ENCODE peak calls at places on chromosomes 1 and 21, in nine cellular contexts. Q is CD4-positive, alpha-beta memory T cell; W is effector memory CD4-positive, alpha-beta T cell; R is fibroblast of the aortic adventitia; I is GM12865; S is heart right ventricle; M is astrocyte of the spinal cord; U is stomach; N is Peyer's patch. T is an unnamed sample.

GRCh38 chr21:35981514-35982070 is 78.7 kb downstream of the SETD4 start:
- DNase-seq in Q (no peak), W (no peak), R (no peak), I (no peak), S (no peak), M (no peak), U (no peak), N (no peak), T (peak)

GRCh38 chr21:33368124-33368523 is 35.1 kb upstream of the IFNGR2 start:
- DNase-seq in Q (no peak), W (no peak), R (no peak), I (peak), S (no peak), M (no peak), U (no peak), N (no peak), T (no peak)

GRCh38 chr1:63063367-63063766 is 259.0 kb upstream of the FOXD3 start:
- DNase-seq in Q (no peak), W (no peak), R (no peak), I (peak), S (no peak), M (no peak), U (no peak), N (no peak), T (no peak)

GRCh38 chr1:115768549-115768948 is at the start of gene CASQ2:
- DNase-seq in Q (no peak), W (no peak), R (no peak), I (no peak), S (peak), M (no peak), U (no peak), N (no peak), T (no peak)

GRCh38 chr1:107493111-107493716 is 352.4 kb downstream of the NTNG1 start:
- DNase-seq in Q (no peak), W (no peak), R (no peak), I (no peak), S (no peak), M (no peak), U (no peak), N (no peak), T (no peak)

GRCh38 chr1:218353656-218354055 is 8.5 kb downstream of the TGFB2 start:
- DNase-seq in Q (no peak), W (no peak), R (no peak), I (no peak), S (no peak), M (no peak), U (no peak), N (no peak), T (no peak)

GRCh38 chr1:93723101-93723500 is 41.5 kb upstream of the BCAR3 start:
- DNase-seq in Q (no peak), W (no peak), R (no peak), I (no peak), S (peak), M (no peak), U (no peak), N (no peak), T (peak)

GRCh38 chr1:10803971-10804820 is 7.8 kb upstream of the CASZ1 start:
- DNase-seq in Q (no peak), W (no peak), R (no peak), I (no peak), S (no peak), M (no peak), U (peak), N (peak), T (no peak)

GRCh38 chr1:119594386-119594785 is 53.7 kb downstream of the ZNF697 start:
- DNase-seq in Q (no peak), W (no peak), R (peak), I (no peak), S (no peak), M (peak), U (no peak), N (no peak), T (peak)

GRCh38 chr1:91582431-91582921 is 81.8 kb downstream of the CDC7 start:
- DNase-seq in Q (no peak), W (no peak), R (peak), I (no peak), S (no peak), M (peak), U (no peak), N (no peak), T (peak)

GRCh38 chr1:63892632-63893395 is 119.0 kb downstream of the ROR1 start:
- DNase-seq in Q (no peak), W (no peak), R (peak), I (peak), S (no peak), M (peak), U (no peak), N (no peak), T (peak)

GRCh38 chr1:18140411-18140810 is 32.8 kb downstream of the IGSF21 start:
- DNase-seq in Q (no peak), W (no peak), R (no peak), I (no peak), S (no peak), M (no peak), U (no peak), N (no peak), T (no peak)

GRCh38 chr21:32562426-32562825 is 22.9 kb downstream of the TCP10L start:
- DNase-seq in Q (no peak), W (no peak), R (peak), I (no peak), S (peak), M (peak), U (peak), N (no peak), T (peak)

GRCh38 chr1:47210666-47211065 is 20.8 kb upstream of the PDZK1IP1 start:
- DNase-seq in Q (no peak), W (no peak), R (no peak), I (no peak), S (no peak), M (no peak), U (no peak), N (no peak), T (no peak)

DNA sequence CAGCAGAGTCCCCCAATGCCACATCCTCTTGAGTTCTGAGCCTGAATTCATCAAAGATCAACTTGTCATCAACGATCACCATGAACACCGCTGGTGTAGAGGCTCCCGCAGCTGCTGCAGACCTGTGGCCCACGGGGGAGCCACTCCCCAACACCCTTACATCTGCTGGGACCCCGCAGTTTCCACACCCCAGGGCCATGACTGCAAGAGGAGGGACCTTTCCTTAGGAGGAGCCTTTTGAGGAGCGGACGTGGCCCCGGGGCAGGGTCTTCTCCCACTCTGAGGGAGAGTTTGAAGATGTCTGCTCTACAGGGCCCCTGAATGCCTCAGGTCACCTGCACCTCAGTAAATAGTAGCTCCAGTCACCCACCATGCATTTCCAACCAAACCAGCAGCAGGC is 2.7 kb downstream of the PRDM15 start:
- DNase-seq in Q (no peak), W (no peak), R (no peak), I (no peak), S (no peak), M (no peak), U (no peak), N (no peak), T (no peak)
- H3K4me3 ChIP-seq in Q (no peak), W (no peak), R (no peak), I (no peak), S (no peak), M (no peak), U (no peak), N (no peak), T (no peak)

DNA sequence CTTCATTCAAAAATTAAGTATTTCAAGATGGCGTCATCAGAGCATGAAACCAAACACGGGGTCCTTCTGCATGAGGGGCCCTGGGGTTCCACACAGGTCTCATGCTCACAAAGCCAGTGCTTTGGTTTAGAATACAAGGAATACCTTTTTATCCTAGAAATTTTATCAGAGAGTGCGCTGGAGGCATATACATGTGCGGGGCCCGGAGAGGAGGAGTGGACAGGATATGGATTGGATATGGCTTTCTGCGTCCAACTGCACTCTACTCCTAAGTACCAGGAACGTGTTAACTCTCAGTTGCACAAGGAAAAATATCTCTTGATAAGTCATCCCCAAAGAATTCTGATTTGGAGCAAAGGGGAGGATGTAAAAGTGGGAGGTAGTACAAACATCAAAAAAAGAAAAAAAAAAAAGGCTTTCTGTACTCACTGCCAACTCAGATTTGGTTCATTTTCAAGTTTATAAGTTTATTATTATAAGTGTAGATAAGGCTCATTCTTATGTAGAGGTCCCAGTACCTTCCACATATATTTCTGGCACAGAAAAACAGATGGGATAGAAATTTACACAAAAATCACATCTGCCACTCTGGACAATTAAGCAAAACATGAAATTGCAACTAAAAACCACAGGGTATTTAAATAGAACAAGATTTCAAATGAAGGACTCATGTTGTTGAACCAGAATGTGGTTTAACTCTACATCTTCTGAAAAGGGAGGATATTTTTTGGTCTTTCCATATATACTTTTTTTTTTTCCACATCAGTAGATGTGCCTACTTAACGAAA is 208.5 kb downstream of the PBX1 start:
- DNase-seq in Q (no peak), W (no peak), R (peak), I (no peak), S (no peak), M (peak), U (no peak), N (no peak), T (peak)
- H3K4me3 ChIP-seq in Q (no peak), W (no peak), R (no peak), I (no peak), S (no peak), M (no peak), U (no peak), N (no peak), T (no peak)

GRCh38 chr1:228009116-228009827 is 2.5 kb downstream of the WNT3A start:
- DNase-seq in Q (no peak), W (no peak), R (no peak), I (no peak), S (no peak), M (no peak), U (peak), N (peak), T (no peak)

GRCh38 chr1:228009828-228010775 is 3.3 kb downstream of the WNT3A start:
- DNase-seq in Q (no peak), W (no peak), R (no peak), I (peak), S (no peak), M (no peak), U (peak), N (peak), T (no peak)

GRCh38 chr1:228007054-228007800 is 429 bp downstream of the WNT3A start:
- DNase-seq in Q (no peak), W (no peak), R (no peak), I (no peak), S (no peak), M (no peak), U (peak), N (peak), T (no peak)

GRCh38 chr1:228007801-228008341 is 1.1 kb downstream of the WNT3A start:
- DNase-seq in Q (no peak), W (no peak), R (no peak), I (no peak), S (no peak), M (no peak), U (peak), N (peak), T (no peak)

DNA sequence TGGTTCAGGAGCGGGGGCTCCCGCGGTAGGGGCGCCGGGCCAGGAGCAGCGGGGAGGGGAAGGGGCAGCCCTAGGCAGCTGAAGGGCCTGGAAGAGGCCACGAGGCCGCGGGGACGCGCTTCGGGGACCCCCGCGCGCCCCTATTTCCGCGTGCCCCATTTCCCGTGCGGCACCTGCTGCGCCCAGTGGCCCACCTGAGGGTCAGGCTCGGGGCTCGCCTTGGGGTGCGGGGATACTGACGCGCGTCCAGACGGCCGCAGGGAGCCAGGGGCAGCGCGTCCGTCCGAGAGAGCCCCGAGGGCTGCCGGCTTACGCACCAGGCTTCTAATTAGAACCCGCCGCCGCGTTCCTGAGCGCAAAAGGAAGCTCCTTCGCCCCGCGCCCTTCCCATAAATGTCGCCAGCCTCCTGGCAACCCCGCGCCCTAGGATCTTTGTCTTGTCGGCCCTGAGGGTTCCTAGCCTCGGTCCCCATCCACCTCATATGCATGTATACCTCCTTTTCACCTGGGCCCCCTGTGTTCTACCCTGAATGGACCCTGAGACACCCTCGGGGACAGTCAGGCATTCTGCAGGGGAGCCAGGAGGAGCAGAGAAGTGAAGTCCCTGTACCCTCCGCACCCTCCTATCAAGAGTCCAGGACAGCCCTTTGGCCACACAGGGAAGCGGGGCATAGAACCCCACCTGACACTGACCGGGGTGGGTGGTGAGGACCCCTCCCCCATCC is 1.8 kb downstream of the WNT3A start:
- DNase-seq in Q (no peak), W (no peak), R (no peak), I (no peak), S (no peak), M (no peak), U (peak), N (peak), T (no peak)
- H3K4me3 ChIP-seq in Q (no peak), W (peak), R (no peak), I (no peak), S (no peak), M (no peak), U (no peak), N (no peak), T (no peak)

GRCh38 chr1:43912607-43913006 is 21.0 kb upstream of the ARTN start:
- DNase-seq in Q (no peak), W (no peak), R (peak), I (no peak), S (no peak), M (peak), U (no peak), N (no peak), T (peak)

GRCh38 chr1:43914576-43915525 is 18.8 kb upstream of the ARTN start:
- DNase-seq in Q (no peak), W (no peak), R (no peak), I (no peak), S (no peak), M (no peak), U (no peak), N (no peak), T (no peak)

GRCh38 chr1:43913666-43914325 is 19.8 kb upstream of the ARTN start:
- DNase-seq in Q (no peak), W (no peak), R (no peak), I (no peak), S (no peak), M (no peak), U (no peak), N (no peak), T (no peak)

GRCh38 chr1:43910359-43910758 is 23.2 kb upstream of the ARTN start:
- DNase-seq in Q (no peak), W (no peak), R (no peak), I (no peak), S (no peak), M (no peak), U (no peak), N (no peak), T (no peak)

GRCh38 chr1:43913051-43913501 is 20.5 kb upstream of the ARTN start:
- DNase-seq in Q (no peak), W (no peak), R (no peak), I (no peak), S (no peak), M (no peak), U (no peak), N (no peak), T (no peak)
- H3K4me3 ChIP-seq in Q (no peak), W (no peak), R (no peak), I (no peak), S (no peak), M (no peak), U (no peak), N (no peak), T (no peak)

DNA sequence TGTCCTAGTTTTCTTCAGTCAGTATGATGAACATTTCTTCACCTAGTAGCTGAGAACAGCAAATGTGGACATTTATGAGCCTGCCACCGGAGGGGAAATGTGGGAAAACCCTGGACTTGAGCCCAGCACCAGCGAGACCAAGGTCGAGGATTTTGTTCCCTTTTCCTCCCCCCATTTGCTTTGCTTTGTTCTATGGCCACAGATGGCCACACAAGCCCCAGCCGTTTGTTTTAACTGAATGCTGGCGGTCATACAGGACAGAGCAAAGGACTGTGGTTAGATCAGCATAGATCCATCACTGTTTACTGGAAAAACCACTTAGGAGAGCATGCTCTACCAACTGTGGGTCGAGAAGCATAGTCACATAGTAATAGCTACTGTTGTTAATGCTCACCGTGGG is 20.9 kb downstream of the SH2D2A start:
- DNase-seq in Q (no peak), W (no peak), R (no peak), I (no peak), S (no peak), M (peak), U (no peak), N (no peak), T (no peak)
- H3K4me3 ChIP-seq in Q (no peak), W (no peak), R (no peak), I (no peak), S (no peak), M (no peak), U (no peak), N (no peak), T (no peak)

GRCh38 chr1:169729991-169730390 is 3.9 kb downstream of the SELE start:
- DNase-seq in Q (no peak), W (no peak), R (no peak), I (no peak), S (no peak), M (no peak), U (no peak), N (no peak), T (no peak)
- H3K4me3 ChIP-seq in Q (no peak), W (no peak), R (no peak), I (no peak), S (no peak), M (no peak), U (no peak), N (no peak), T (no peak)

GRCh38 chr1:39791838-39792237 is 3.2 kb upstream of the BMP8B start:
- DNase-seq in Q (no peak), W (no peak), R (no peak), I (no peak), S (no peak), M (no peak), U (no peak), N (no peak), T (no peak)

GRCh38 chr1:39788758-39789570 is at the start of gene BMP8B:
- DNase-seq in Q (peak), W (peak), R (no peak), I (peak), S (peak), M (no peak), U (peak), N (peak), T (peak)

GRCh38 chr1:39788426-39788757 is 273 bp downstream of the BMP8B start:
- DNase-seq in Q (peak), W (no peak), R (no peak), I (no peak), S (no peak), M (no peak), U (no peak), N (no peak), T (no peak)

GRCh38 chr1:39789571-39790110 is 976 bp upstream of the BMP8B start:
- DNase-seq in Q (no peak), W (no peak), R (no peak), I (no peak), S (no peak), M (no peak), U (no peak), N (no peak), T (no peak)

GRCh38 chr1:39787468-39787867 is 1.2 kb downstream of the BMP8B start:
- DNase-seq in Q (no peak), W (no peak), R (no peak), I (no peak), S (no peak), M (no peak), U (no peak), N (no peak), T (no peak)
- H3K4me3 ChIP-seq in Q (no peak), W (no peak), R (no peak), I (no peak), S (peak), M (no peak), U (no peak), N (peak), T (no peak)

GRCh38 chr1:89269277-89269676 is 3.4 kb downstream of the GBP5 start:
- DNase-seq in Q (no peak), W (no peak), R (no peak), I (no peak), S (no peak), M (no peak), U (no peak), N (no peak), T (no peak)
- H3K4me3 ChIP-seq in Q (peak), W (no peak), R (no peak), I (no peak), S (no peak), M (no peak), U (no peak), N (no peak), T (no peak)

GRCh38 chr1:212479188-212479587 is 46.5 kb downstream of the NENF start:
- DNase-seq in Q (no peak), W (no peak), R (no peak), I (no peak), S (no peak), M (no peak), U (no peak), N (peak), T (no peak)
- H3K4me3 ChIP-seq in Q (no peak), W (no peak), R (no peak), I (no peak), S (no peak), M (no peak), U (no peak), N (no peak), T (no peak)

DNA sequence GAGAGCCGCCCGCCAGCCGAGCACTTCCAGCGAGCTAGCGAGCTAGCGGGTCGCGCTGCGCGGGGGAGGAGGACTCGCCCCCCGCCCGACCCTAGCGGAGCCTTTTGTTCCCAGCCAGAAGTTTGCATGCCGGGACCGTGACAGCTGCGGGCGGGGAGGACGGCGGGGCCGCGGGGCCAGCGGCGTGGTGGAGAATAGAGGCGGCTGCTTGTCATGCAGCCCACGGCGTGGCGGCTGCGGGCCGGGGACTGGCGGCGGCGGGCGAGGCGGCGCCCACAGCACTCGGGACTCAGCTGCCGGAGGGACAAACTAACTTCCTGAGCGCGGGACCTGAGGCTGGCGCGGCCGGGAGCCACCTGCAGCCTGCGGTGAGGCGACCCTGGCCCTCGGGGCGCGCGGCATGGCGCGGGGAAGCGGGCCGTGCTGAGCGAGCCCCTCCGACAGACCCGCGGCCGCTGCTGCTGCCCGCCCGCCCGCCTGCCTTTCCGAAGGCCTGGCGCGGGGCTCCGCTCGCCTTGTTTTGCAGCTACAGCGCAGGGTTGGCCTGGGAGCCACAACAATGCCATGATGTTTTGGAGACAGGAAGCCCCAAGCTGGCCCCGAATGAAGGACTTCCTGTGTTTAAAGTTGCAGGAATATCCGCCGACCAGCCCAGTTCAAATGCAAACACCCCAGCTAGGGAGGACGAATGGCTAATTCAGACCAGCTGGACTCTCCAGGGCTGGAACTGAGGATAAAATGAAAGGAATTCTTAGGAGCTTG is 82.2 kb upstream of the BMP8A start:
- DNase-seq in Q (no peak), W (no peak), R (peak), I (no peak), S (peak), M (peak), U (peak), N (peak), T (peak)
- H3K4me3 ChIP-seq in Q (peak), W (peak), R (peak), I (peak), S (peak), M (peak), U (peak), N (peak), T (peak)

T was measured in cardiac fibroblast.